ENCODE peak calls at places on chromosomes 7 and 10, in six cellular contexts. One of them, this sample, is unnamed.

GRCh38 chr7:26993816-26994810 is 101.7 kb downstream of the HOXA1 start:
- DNase-seq in cardiac septum: no peak
- DNase-seq in kidney epithelial cell: no peak
- DNase-seq in mesothelial cell of epicardium: no peak
- DNase-seq in activated CD4-positive, alpha-beta T cell treated with anti-CD3 and anti-CD28 coated beads, Interleukin-2, amount 50 U/mL, for 48 hours: no peak
- DNase-seq in omental fat pad: no peak
- DNase-seq in this sample: no peak

GRCh38 chr10:44374155-44374554 is 10.7 kb downstream of the CXCL12 start:
- DNase-seq in cardiac septum: no peak
- DNase-seq in kidney epithelial cell: no peak
- DNase-seq in mesothelial cell of epicardium: no peak
- DNase-seq in activated CD4-positive, alpha-beta T cell treated with anti-CD3 and anti-CD28 coated beads, Interleukin-2, amount 50 U/mL, for 48 hours: no peak
- DNase-seq in omental fat pad: no peak
- DNase-seq in this sample: no peak

GRCh38 chr10:98196985-98197384 is 62.5 kb downstream of the R3HCC1L start:
- DNase-seq in cardiac septum: no peak
- DNase-seq in kidney epithelial cell: no peak
- DNase-seq in mesothelial cell of epicardium: no peak
- DNase-seq in activated CD4-positive, alpha-beta T cell treated with anti-CD3 and anti-CD28 coated beads, Interleukin-2, amount 50 U/mL, for 48 hours: no peak
- DNase-seq in omental fat pad: no peak
- DNase-seq in this sample: no peak

GRCh38 chr7:25854608-25855497 is 297.1 kb upstream of the NFE2L3 start:
- DNase-seq in cardiac septum: no peak
- DNase-seq in kidney epithelial cell: peak; percentile 100
- DNase-seq in mesothelial cell of epicardium: peak; percentile 41
- DNase-seq in activated CD4-positive, alpha-beta T cell treated with anti-CD3 and anti-CD28 coated beads, Interleukin-2, amount 50 U/mL, for 48 hours: peak; percentile 56
- DNase-seq in omental fat pad: no peak
- DNase-seq in this sample: no peak

GRCh38 chr10:44513592-44513991 is 128.7 kb upstream of the CXCL12 start:
- DNase-seq in cardiac septum: no peak
- DNase-seq in kidney epithelial cell: no peak
- DNase-seq in mesothelial cell of epicardium: no peak
- DNase-seq in activated CD4-positive, alpha-beta T cell treated with anti-CD3 and anti-CD28 coated beads, Interleukin-2, amount 50 U/mL, for 48 hours: no peak
- DNase-seq in omental fat pad: no peak
- DNase-seq in this sample: no peak

GRCh38 chr7:77460057-77460486 is 43.9 kb upstream of the GSAP start:
- DNase-seq in cardiac septum: no peak
- DNase-seq in kidney epithelial cell: no peak
- DNase-seq in mesothelial cell of epicardium: no peak
- DNase-seq in activated CD4-positive, alpha-beta T cell treated with anti-CD3 and anti-CD28 coated beads, Interleukin-2, amount 50 U/mL, for 48 hours: no peak
- DNase-seq in omental fat pad: no peak
- DNase-seq in this sample: no peak

GRCh38 chr10:43263551-43264323 is 3.1 kb downstream of the RASGEF1A start:
- DNase-seq in cardiac septum: no peak
- DNase-seq in kidney epithelial cell: no peak
- DNase-seq in mesothelial cell of epicardium: no peak
- DNase-seq in activated CD4-positive, alpha-beta T cell treated with anti-CD3 and anti-CD28 coated beads, Interleukin-2, amount 50 U/mL, for 48 hours: no peak
- DNase-seq in omental fat pad: peak; percentile 5
- DNase-seq in this sample: peak; percentile 38

GRCh38 chr10:80280071-80280800 is 9.2 kb downstream of the MAT1A start:
- DNase-seq in cardiac septum: peak; percentile 54
- DNase-seq in kidney epithelial cell: no peak
- DNase-seq in mesothelial cell of epicardium: no peak
- DNase-seq in activated CD4-positive, alpha-beta T cell treated with anti-CD3 and anti-CD28 coated beads, Interleukin-2, amount 50 U/mL, for 48 hours: no peak
- DNase-seq in omental fat pad: no peak
- DNase-seq in this sample: no peak

GRCh38 chr10:79266092-79266491 is 81.2 kb upstream of the PPIF start:
- DNase-seq in cardiac septum: no peak
- DNase-seq in kidney epithelial cell: no peak
- DNase-seq in mesothelial cell of epicardium: no peak
- DNase-seq in activated CD4-positive, alpha-beta T cell treated with anti-CD3 and anti-CD28 coated beads, Interleukin-2, amount 50 U/mL, for 48 hours: peak; percentile 53
- DNase-seq in omental fat pad: no peak
- DNase-seq in this sample: no peak

GRCh38 chr10:87594181-87594580 is 65.5 kb upstream of the PAPSS2 start:
- DNase-seq in cardiac septum: no peak
- DNase-seq in kidney epithelial cell: no peak
- DNase-seq in mesothelial cell of epicardium: no peak
- DNase-seq in activated CD4-positive, alpha-beta T cell treated with anti-CD3 and anti-CD28 coated beads, Interleukin-2, amount 50 U/mL, for 48 hours: no peak
- DNase-seq in omental fat pad: no peak
- DNase-seq in this sample: no peak

GRCh38 chr7:150954201-150954985 is 23.7 kb downstream of the KCNH2 start:
- DNase-seq in cardiac septum: no peak
- DNase-seq in kidney epithelial cell: no peak
- DNase-seq in mesothelial cell of epicardium: no peak
- DNase-seq in activated CD4-positive, alpha-beta T cell treated with anti-CD3 and anti-CD28 coated beads, Interleukin-2, amount 50 U/mL, for 48 hours: no peak
- DNase-seq in omental fat pad: no peak
- DNase-seq in this sample: no peak

GRCh38 chr7:3517344-3517743 is 216.3 kb downstream of the SDK1 start:
- DNase-seq in cardiac septum: no peak
- DNase-seq in kidney epithelial cell: no peak
- DNase-seq in mesothelial cell of epicardium: no peak
- DNase-seq in activated CD4-positive, alpha-beta T cell treated with anti-CD3 and anti-CD28 coated beads, Interleukin-2, amount 50 U/mL, for 48 hours: no peak
- DNase-seq in omental fat pad: no peak
- DNase-seq in this sample: no peak

GRCh38 chr10:128024426-128024825 is 101.8 kb downstream of the MKI67 start:
- DNase-seq in cardiac septum: no peak
- DNase-seq in kidney epithelial cell: no peak
- DNase-seq in mesothelial cell of epicardium: no peak
- DNase-seq in activated CD4-positive, alpha-beta T cell treated with anti-CD3 and anti-CD28 coated beads, Interleukin-2, amount 50 U/mL, for 48 hours: no peak
- DNase-seq in omental fat pad: no peak
- DNase-seq in this sample: no peak

GRCh38 chr7:145360511-145361100 is 524.8 kb upstream of the TPK1 start:
- DNase-seq in cardiac septum: no peak
- DNase-seq in kidney epithelial cell: no peak
- DNase-seq in mesothelial cell of epicardium: no peak
- DNase-seq in activated CD4-positive, alpha-beta T cell treated with anti-CD3 and anti-CD28 coated beads, Interleukin-2, amount 50 U/mL, for 48 hours: no peak
- DNase-seq in omental fat pad: no peak
- DNase-seq in this sample: no peak

GRCh38 chr7:76225379-76225778 is 23.7 kb downstream of the SRRM3 start:
- DNase-seq in cardiac septum: no peak
- DNase-seq in kidney epithelial cell: no peak
- DNase-seq in mesothelial cell of epicardium: peak; percentile 60
- DNase-seq in activated CD4-positive, alpha-beta T cell treated with anti-CD3 and anti-CD28 coated beads, Interleukin-2, amount 50 U/mL, for 48 hours: peak; percentile 36
- DNase-seq in omental fat pad: no peak
- DNase-seq in this sample: peak; percentile 74

This sample was measured in GM13976.